ENCODE peak calls at places on chromosomes 2 and 18, in six cellular contexts. E, G, H, J, Z and F are unnamed samples.

GRCh38 chr2:40746150-40746549 is 294.3 kb upstream of the SLC8A1 start:
- DNase-seq in H (no peak), G (no peak), E (no peak), Z (no peak), J (no peak), F (peak; percentile 53)

GRCh38 chr2:45119038-45119437 is 109.8 kb upstream of the SIX2 start:
- DNase-seq in G (peak; percentile 22), Z (peak; percentile 72), J (no peak), H (no peak), E (no peak), F (peak; percentile 73)

GRCh38 chr2:134670955-134671354 is 47.8 kb downstream of the TMEM163 start:
- DNase-seq in E (no peak), H (no peak), G (no peak), J (no peak), Z (no peak), F (no peak)

GRCh38 chr18:11149441-11150270 is at the start of gene PIEZO2:
- DNase-seq in G (peak; percentile 91), Z (peak; percentile 65), J (no peak), E (peak; percentile 63), H (no peak), F (peak; percentile 65)

GRCh38 chr2:191038241-191038725 is 24.3 kb upstream of the STAT1 start:
- DNase-seq in G (no peak), Z (peak; percentile 80), J (no peak), H (no peak), E (no peak), F (peak; percentile 71)

GRCh38 chr18:57780318-57781127 is 22.6 kb downstream of the ATP8B1 start:
- DNase-seq in E (no peak), G (no peak), J (no peak), H (no peak), Z (peak; percentile 94), F (peak; percentile 91)

GRCh38 chr2:230694241-230694640 is 18.4 kb upstream of the CAB39 start:
- DNase-seq in G (no peak), J (peak; percentile 68), E (no peak), H (no peak), Z (no peak), F (no peak)

GRCh38 chr2:196284901-196285589 is 113.7 kb upstream of the STK17B start:
- DNase-seq in Z (no peak), E (no peak), J (no peak), G (no peak), H (no peak), F (no peak)

GRCh38 chr2:25954199-25954752 is 28.0 kb downstream of the KIF3C start:
- DNase-seq in E (no peak), Z (no peak), H (no peak), J (no peak), G (no peak), F (no peak)

GRCh38 chr2:37558622-37559021 is 112.8 kb downstream of the CDC42EP3 start:
- DNase-seq in H (no peak), E (no peak), G (no peak), Z (no peak), J (no peak), F (no peak)

GRCh38 chr18:57218281-57218680 is 71.4 kb downstream of the BOD1L2 start:
- DNase-seq in G (no peak), J (no peak), E (no peak), H (no peak), Z (no peak), F (no peak)